ENCODE peak calls at places on chromosomes 12 and 14, in seven cellular contexts. One of them, this sample, is unnamed.

GRCh38 chr14:68626386-68626785 is 166.5 kb downstream of the ZFP36L1 start:
- DNase-seq in ovary: no peak
- DNase-seq in stomach: no peak
- DNase-seq in esophagus muscularis mucosa: peak
- DNase-seq in lower leg skin: peak
- DNase-seq in IMR-90: no peak
- DNase-seq in HCT116: no peak
- DNase-seq in this sample: no peak

GRCh38 chr12:51948066-51948465 is 3.4 kb upstream of the ACVR1B start:
- DNase-seq in stomach: no peak
- DNase-seq in HCT116: no peak
- DNase-seq in IMR-90: no peak
- DNase-seq in ovary: no peak
- DNase-seq in esophagus muscularis mucosa: no peak
- DNase-seq in lower leg skin: no peak
- DNase-seq in this sample: no peak

GRCh38 chr12:32273712-32274111 is 125.6 kb upstream of the FGD4 start:
- DNase-seq in HCT116: no peak
- DNase-seq in esophagus muscularis mucosa: no peak
- DNase-seq in ovary: no peak
- DNase-seq in stomach: no peak
- DNase-seq in lower leg skin: no peak
- DNase-seq in IMR-90: no peak
- DNase-seq in this sample: no peak

GRCh38 chr12:53094394-53094787 is 3.1 kb upstream of the IGFBP6 start:
- DNase-seq in stomach: peak
- DNase-seq in esophagus muscularis mucosa: no peak
- DNase-seq in HCT116: no peak
- DNase-seq in IMR-90: no peak
- DNase-seq in lower leg skin: no peak
- DNase-seq in ovary: no peak
- DNase-seq in this sample: no peak

GRCh38 chr12:114625294-114625851 is 58.6 kb downstream of the TBX3 start:
- DNase-seq in lower leg skin: no peak
- DNase-seq in ovary: no peak
- DNase-seq in IMR-90: peak
- DNase-seq in HCT116: peak
- DNase-seq in esophagus muscularis mucosa: no peak
- DNase-seq in stomach: peak
- DNase-seq in this sample: peak

GRCh38 chr14:106208794-106209193 is 682.4 kb downstream of the TMEM121 start:
- DNase-seq in IMR-90: no peak
- DNase-seq in stomach: no peak
- DNase-seq in ovary: no peak
- DNase-seq in HCT116: no peak
- DNase-seq in lower leg skin: no peak
- DNase-seq in esophagus muscularis mucosa: peak
- DNase-seq in this sample: no peak

GRCh38 chr12:107564946-107565345 is 120.7 kb upstream of the PWP1 start:
- DNase-seq in esophagus muscularis mucosa: no peak
- DNase-seq in ovary: no peak
- DNase-seq in HCT116: peak
- DNase-seq in IMR-90: peak
- DNase-seq in stomach: no peak
- DNase-seq in lower leg skin: no peak
- DNase-seq in this sample: no peak

GRCh38 chr12:131909596-131910219 is 15.3 kb downstream of the ULK1 start:
- DNase-seq in HCT116: no peak
- DNase-seq in lower leg skin: no peak
- DNase-seq in esophagus muscularis mucosa: no peak
- DNase-seq in ovary: peak
- DNase-seq in stomach: no peak
- DNase-seq in IMR-90: no peak
- DNase-seq in this sample: no peak

GRCh38 chr14:87052646-87053225 is 940.2 kb downstream of the GALC start:
- DNase-seq in lower leg skin: no peak
- DNase-seq in stomach: no peak
- DNase-seq in HCT116: no peak
- DNase-seq in esophagus muscularis mucosa: no peak
- DNase-seq in ovary: no peak
- DNase-seq in IMR-90: no peak
- DNase-seq in this sample: no peak

GRCh38 chr12:124469193-124469888 is 98.1 kb downstream of the NCOR2 start:
- DNase-seq in lower leg skin: no peak
- DNase-seq in stomach: no peak
- DNase-seq in esophagus muscularis mucosa: no peak
- DNase-seq in IMR-90: no peak
- DNase-seq in ovary: peak
- DNase-seq in HCT116: no peak
- DNase-seq in this sample: no peak

GRCh38 chr14:68886109-68886434 is 93.0 kb downstream of the ACTN1 start:
- DNase-seq in lower leg skin: no peak
- DNase-seq in ovary: no peak
- DNase-seq in HCT116: no peak
- DNase-seq in esophagus muscularis mucosa: no peak
- DNase-seq in IMR-90: no peak
- DNase-seq in stomach: no peak
- DNase-seq in this sample: no peak

GRCh38 chr14:68285421-68286179 is 466.0 kb downstream of the RAD51B start:
- DNase-seq in stomach: no peak
- DNase-seq in lower leg skin: no peak
- DNase-seq in HCT116: no peak
- DNase-seq in esophagus muscularis mucosa: no peak
- DNase-seq in ovary: no peak
- DNase-seq in IMR-90: no peak
- DNase-seq in this sample: no peak

GRCh38 chr14:94404561-94404960 is 16.2 kb upstream of the SERPINA1 start:
- DNase-seq in HCT116: no peak
- DNase-seq in lower leg skin: no peak
- DNase-seq in esophagus muscularis mucosa: no peak
- DNase-seq in IMR-90: no peak
- DNase-seq in ovary: no peak
- DNase-seq in stomach: no peak
- DNase-seq in this sample: no peak

GRCh38 chr12:123748661-123749060 is 13.4 kb upstream of the DNAH10 start:
- DNase-seq in HCT116: no peak
- DNase-seq in ovary: no peak
- DNase-seq in stomach: no peak
- DNase-seq in lower leg skin: no peak
- DNase-seq in esophagus muscularis mucosa: no peak
- DNase-seq in IMR-90: peak
- DNase-seq in this sample: no peak

DNA sequence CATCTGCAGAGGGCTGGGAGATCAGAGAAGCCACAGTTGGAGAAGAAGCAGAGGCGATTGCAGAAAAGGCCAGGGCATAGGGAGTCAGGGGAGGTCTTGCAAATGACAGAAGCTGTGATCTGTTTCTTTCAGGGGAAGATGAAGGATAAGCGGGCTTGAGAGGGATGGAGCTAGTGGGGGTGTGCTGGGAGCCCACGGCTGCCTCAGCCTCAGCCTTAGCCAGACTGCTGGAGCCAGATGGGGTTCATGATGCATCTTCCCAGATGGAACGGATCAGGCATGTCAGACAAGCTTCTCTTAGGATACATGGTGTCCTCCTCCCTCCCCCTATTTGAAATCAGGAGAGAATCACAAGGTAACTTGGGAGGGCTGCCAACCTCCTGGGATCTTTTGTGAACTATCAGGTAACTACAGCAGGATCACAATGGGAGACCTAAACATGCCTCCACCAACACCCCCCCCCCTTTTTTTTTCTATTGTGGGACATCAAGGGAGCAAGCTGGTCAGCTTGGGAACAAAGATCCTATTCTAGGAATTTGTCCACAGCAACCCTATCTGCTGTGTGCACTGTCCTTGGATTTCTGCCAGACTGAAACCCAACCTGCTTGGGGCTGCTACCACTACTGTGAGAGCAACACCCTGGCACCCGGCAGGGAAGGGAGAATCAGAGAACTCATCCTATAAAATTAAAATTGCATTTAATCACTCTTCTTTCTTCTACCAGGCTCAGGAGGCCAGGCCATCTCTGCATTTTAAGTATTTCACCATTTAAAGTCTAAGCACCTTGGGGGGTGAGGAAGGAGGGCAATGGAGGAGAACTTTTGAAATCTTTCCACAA is 10.7 kb upstream of the ATP2A2 start:
- DNase-seq in IMR-90: peak
- DNase-seq in stomach: peak
- DNase-seq in esophagus muscularis mucosa: no peak
- DNase-seq in HCT116: no peak
- DNase-seq in lower leg skin: no peak
- DNase-seq in ovary: peak
- DNase-seq in this sample: peak
- TF ChIP-seq POLR2A in IMR-90: no peak
- TF ChIP-seq POLR2A in stomach: no peak
- TF ChIP-seq POLR2A in esophagus muscularis mucosa: no peak
- TF ChIP-seq POLR2A in HCT116: no peak
- TF ChIP-seq POLR2A in lower leg skin: no peak
- TF ChIP-seq POLR2A in ovary: no peak
- TF ChIP-seq POLR2A in this sample: no peak

GRCh38 chr12:57833672-57834071 is 12.9 kb downstream of the CTDSP2 start:
- DNase-seq in lower leg skin: no peak
- DNase-seq in ovary: no peak
- DNase-seq in esophagus muscularis mucosa: no peak
- DNase-seq in IMR-90: no peak
- DNase-seq in stomach: no peak
- DNase-seq in HCT116: no peak
- DNase-seq in this sample: no peak

GRCh38 chr12:57834086-57834876 is 12.2 kb downstream of the CTDSP2 start:
- DNase-seq in stomach: no peak
- DNase-seq in HCT116: no peak
- DNase-seq in ovary: no peak
- DNase-seq in lower leg skin: no peak
- DNase-seq in esophagus muscularis mucosa: no peak
- DNase-seq in IMR-90: no peak
- DNase-seq in this sample: no peak

GRCh38 chr12:57837779-57838562 is 8.6 kb downstream of the CTDSP2 start:
- DNase-seq in esophagus muscularis mucosa: no peak
- DNase-seq in stomach: no peak
- DNase-seq in IMR-90: peak
- DNase-seq in HCT116: no peak
- DNase-seq in ovary: no peak
- DNase-seq in lower leg skin: no peak
- DNase-seq in this sample: no peak

GRCh38 chr12:57836442-57837375 is 9.8 kb downstream of the CTDSP2 start:
- DNase-seq in stomach: peak
- DNase-seq in lower leg skin: no peak
- DNase-seq in esophagus muscularis mucosa: no peak
- DNase-seq in HCT116: no peak
- DNase-seq in IMR-90: peak
- DNase-seq in ovary: peak
- DNase-seq in this sample: peak

DNA sequence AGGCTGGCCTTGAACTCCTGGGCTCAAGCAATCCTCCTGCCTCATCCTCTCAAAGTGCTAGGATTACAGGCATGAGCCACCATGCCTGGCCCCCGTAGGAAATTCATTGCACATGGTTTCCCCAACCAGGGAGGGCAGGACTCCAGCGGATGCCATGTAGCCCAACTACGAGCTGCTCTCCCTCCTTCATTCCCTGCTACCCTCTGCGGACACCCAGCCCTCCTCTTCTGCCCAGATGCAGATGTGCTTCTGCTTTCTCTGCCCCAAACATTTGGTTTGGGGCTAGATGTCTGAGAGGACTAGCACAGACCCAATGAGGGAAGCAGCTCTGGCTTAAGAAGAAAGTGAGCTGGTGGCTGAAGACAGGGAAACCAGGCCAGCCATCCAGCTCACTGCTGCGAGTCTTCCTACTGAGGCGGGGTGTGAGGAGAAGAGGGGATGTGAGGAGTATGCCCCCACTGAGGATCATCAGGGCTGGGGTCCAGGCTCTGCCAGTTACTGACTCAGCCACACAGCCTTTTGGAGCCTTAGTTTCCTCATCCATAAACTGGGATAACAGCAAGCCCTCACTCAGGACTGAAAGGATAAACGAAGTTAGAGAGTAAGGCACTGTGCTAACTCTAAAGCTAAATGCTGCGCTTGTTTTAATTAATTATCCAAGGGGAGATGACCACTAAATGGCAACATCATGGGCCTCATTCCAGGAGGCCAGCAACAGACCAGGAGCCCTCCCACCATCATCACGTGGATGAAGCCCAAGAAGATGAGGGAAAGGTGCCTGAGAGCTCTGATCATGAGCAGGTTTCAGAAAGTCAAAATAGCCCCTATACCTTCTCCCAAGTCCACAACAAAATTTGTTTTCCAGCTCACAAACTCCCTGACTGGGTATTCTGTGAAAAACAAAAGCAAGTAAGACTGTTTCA is 10.9 kb downstream of the CTDSP2 start:
- DNase-seq in HCT116: no peak
- DNase-seq in stomach: no peak
- DNase-seq in esophagus muscularis mucosa: no peak
- DNase-seq in ovary: no peak
- DNase-seq in IMR-90: no peak
- DNase-seq in lower leg skin: no peak
- DNase-seq in this sample: no peak
- TF ChIP-seq POLR2A in HCT116: no peak
- TF ChIP-seq POLR2A in stomach: no peak
- TF ChIP-seq POLR2A in esophagus muscularis mucosa: no peak
- TF ChIP-seq POLR2A in ovary: no peak
- TF ChIP-seq POLR2A in IMR-90: no peak
- TF ChIP-seq POLR2A in lower leg skin: no peak
- TF ChIP-seq POLR2A in this sample: no peak

GRCh38 chr12:116910645-116911449 is at the start of gene FBXW8:
- DNase-seq in lower leg skin: peak
- DNase-seq in esophagus muscularis mucosa: no peak
- DNase-seq in stomach: peak
- DNase-seq in IMR-90: peak
- DNase-seq in HCT116: peak
- DNase-seq in ovary: peak
- DNase-seq in this sample: peak
- TF ChIP-seq POLR2A in lower leg skin: no peak
- TF ChIP-seq POLR2A in esophagus muscularis mucosa: no peak
- TF ChIP-seq POLR2A in stomach: no peak
- TF ChIP-seq POLR2A in IMR-90: peak
- TF ChIP-seq POLR2A in HCT116: peak
- TF ChIP-seq POLR2A in ovary: peak
- TF ChIP-seq POLR2A in this sample: no peak

GRCh38 chr12:95848575-95849388 is 10.0 kb upstream of the SNRPF start:
- DNase-seq in stomach: peak
- DNase-seq in esophagus muscularis mucosa: no peak
- DNase-seq in HCT116: no peak
- DNase-seq in ovary: no peak
- DNase-seq in lower leg skin: no peak
- DNase-seq in IMR-90: peak
- DNase-seq in this sample: peak
- TF ChIP-seq POLR2A in stomach: no peak
- TF ChIP-seq POLR2A in esophagus muscularis mucosa: no peak
- TF ChIP-seq POLR2A in HCT116: no peak
- TF ChIP-seq POLR2A in ovary: no peak
- TF ChIP-seq POLR2A in lower leg skin: no peak
- TF ChIP-seq POLR2A in IMR-90: no peak
- TF ChIP-seq POLR2A in this sample: no peak

GRCh38 chr12:3752741-3753486 is at the start of gene CRACR2A:
- DNase-seq in HCT116: peak
- DNase-seq in stomach: peak
- DNase-seq in esophagus muscularis mucosa: peak
- DNase-seq in ovary: peak
- DNase-seq in IMR-90: peak
- DNase-seq in lower leg skin: peak
- DNase-seq in this sample: peak
- TF ChIP-seq POLR2A in HCT116: peak
- TF ChIP-seq POLR2A in stomach: no peak
- TF ChIP-seq POLR2A in esophagus muscularis mucosa: no peak
- TF ChIP-seq POLR2A in ovary: no peak
- TF ChIP-seq POLR2A in IMR-90: no peak
- TF ChIP-seq POLR2A in lower leg skin: no peak
- TF ChIP-seq POLR2A in this sample: no peak

GRCh38 chr12:89524201-89525001 is at the start of gene GALNT4:
- DNase-seq in IMR-90: peak
- DNase-seq in esophagus muscularis mucosa: peak
- DNase-seq in lower leg skin: peak
- DNase-seq in stomach: peak
- DNase-seq in HCT116: peak
- DNase-seq in ovary: peak
- DNase-seq in this sample: peak
- TF ChIP-seq POLR2A in IMR-90: peak
- TF ChIP-seq POLR2A in esophagus muscularis mucosa: peak
- TF ChIP-seq POLR2A in lower leg skin: no peak
- TF ChIP-seq POLR2A in stomach: peak
- TF ChIP-seq POLR2A in HCT116: no peak
- TF ChIP-seq POLR2A in ovary: peak
- TF ChIP-seq POLR2A in this sample: peak